ENCODE peak calls at places on chromosomes 11 and 22, in eight cellular contexts. Z is esophagus squamous epithelium; B is memory B cell; A is naive thymus-derived CD4-positive, alpha-beta T cell; P is activated naive CD4-positive, alpha-beta T cell treated with Interleukin-2 at 50 U/mL for 16 hours; V is Kasumi-1; R is left cardiac atrium; O is non-pigmented ciliary epithelial cell. H is an unnamed sample.

GRCh38 chr11:34250732-34251639 is 106.8 kb downstream of the ABTB2 start:
- DNase-seq in A (peak), V (peak), Z (no peak), O (no peak), P (peak), R (peak), B (peak), H (no peak)

GRCh38 chr22:45296628-45297297 is 12.0 kb downstream of the UPK3A start:
- DNase-seq in B (no peak), O (no peak), R (no peak), V (peak), A (peak), Z (no peak), P (peak), H (no peak)

GRCh38 chr11:123122852-123123251 is 60.9 kb upstream of the HSPA8 start:
- DNase-seq in O (no peak), Z (no peak), V (no peak), A (no peak), P (no peak), R (no peak), B (no peak), H (no peak)

GRCh38 chr11:124194696-124195418 is 11.7 kb downstream of the OR10D3 start:
- DNase-seq in P (peak), V (peak), B (no peak), R (peak), Z (no peak), A (peak), O (peak), H (peak)

GRCh38 chr22:25369133-25369532 is 149.7 kb downstream of the CRYBB2 start:
- DNase-seq in P (no peak), A (no peak), B (no peak), R (no peak), Z (no peak), O (no peak), V (no peak), H (no peak)

GRCh38 chr11:1882265-1883238 is 9.1 kb downstream of the PRR33 start:
- DNase-seq in A (peak), O (no peak), R (peak), Z (no peak), B (peak), P (peak), V (peak), H (no peak)

GRCh38 chr22:50470491-50470890 is 4.3 kb downstream of the SBF1 start:
- DNase-seq in Z (no peak), A (no peak), R (no peak), B (peak), V (no peak), O (no peak), P (no peak), H (no peak)

GRCh38 chr11:108788565-108789199 is 123.8 kb downstream of the DDX10 start:
- DNase-seq in P (no peak), B (no peak), R (no peak), O (no peak), A (no peak), V (peak), Z (no peak), H (no peak)

GRCh38 chr11:94417386-94417987 is 16.3 kb upstream of the GPR83 start:
- DNase-seq in A (no peak), R (no peak), B (no peak), V (peak), Z (no peak), O (no peak), P (no peak), H (peak)

GRCh38 chr22:45284705-45285305 is at the start of gene UPK3A:
- DNase-seq in Z (no peak), B (peak), A (peak), P (peak), O (no peak), V (no peak), R (peak), H (no peak)

GRCh38 chr11:16607675-16608644 is 130.5 kb upstream of the C11orf58 start:
- DNase-seq in R (peak), A (no peak), V (no peak), P (no peak), Z (no peak), B (no peak), O (no peak), H (no peak)

GRCh38 chr11:9313648-9314290 is 624 bp downstream of the TMEM41B start:
- DNase-seq in R (no peak), P (no peak), O (no peak), A (no peak), Z (no peak), V (peak), B (no peak), H (no peak)

GRCh38 chr11:128862913-128863660 is 4.0 kb downstream of the KCNJ1 start:
- DNase-seq in B (no peak), R (no peak), P (no peak), V (no peak), Z (no peak), O (peak), A (no peak), H (no peak)

GRCh38 chr22:45318558-45319318 is 9.0 kb downstream of the FAM118A start:
- DNase-seq in O (no peak), B (no peak), A (peak), R (no peak), Z (no peak), P (peak), V (no peak), H (no peak)

GRCh38 chr11:111265421-111265820 is 19.9 kb downstream of the POU2AF2 start:
- DNase-seq in Z (no peak), R (no peak), O (no peak), A (no peak), V (no peak), P (no peak), B (no peak), H (no peak)

GRCh38 chr22:20291249-20291586 is 23.1 kb upstream of the RTN4R start:
- DNase-seq in O (no peak), A (no peak), Z (no peak), P (no peak), R (no peak), B (no peak), V (no peak), H (no peak)

GRCh38 chr11:93498099-93499040 is 44.8 kb downstream of the SMCO4 start:
- DNase-seq in R (no peak), O (peak), B (no peak), P (no peak), V (no peak), A (no peak), Z (no peak), H (no peak)

GRCh38 chr22:45468872-45469572 is 33.7 kb upstream of the FBLN1 start:
- DNase-seq in R (no peak), A (no peak), P (no peak), O (no peak), Z (no peak), V (no peak), B (no peak), H (no peak)

GRCh38 chr11:23542171-23542570 is 681.9 kb upstream of the CCDC179 start:
- DNase-seq in O (no peak), A (no peak), B (no peak), R (no peak), Z (no peak), P (no peak), V (no peak), H (no peak)

GRCh38 chr22:47355776-47356432 is 593.5 kb downstream of the TBC1D22A start:
- DNase-seq in P (no peak), O (no peak), V (no peak), B (no peak), Z (no peak), A (no peak), R (no peak), H (no peak)

GRCh38 chr11:125394306-125394705 is 101.8 kb downstream of the FEZ1 start:
- DNase-seq in Z (no peak), P (no peak), R (no peak), B (no peak), V (no peak), A (no peak), O (no peak), H (no peak)

H was measured in skeletal muscle cell.